ENCODE peak calls at places on chromosomes 13 and 19, in seven cellular contexts. W is adrenal gland, G is pancreas, Q is astrocyte of the cerebellum, E is neural crest cell, P is BJ, V is cardiac fibroblast. A is an unnamed sample.

GRCh38 chr13:71864094-71864980 is 2.7 kb downstream of the DACH1 start:
- DNase-seq in W (peak; percentile 57), G (peak; percentile 35), Q (no peak), E (peak; percentile 41), P (no peak), V (peak; percentile 14), A (no peak)

GRCh38 chr13:75123428-75123827 is 358.5 kb downstream of the TBC1D4 start:
- DNase-seq in W (no peak), G (no peak), Q (no peak), E (no peak), P (no peak), V (no peak), A (no peak)

GRCh38 chr13:94712812-94713555 is 639 bp upstream of the SOX21 start:
- DNase-seq in W (no peak), G (no peak), Q (peak; percentile 26), E (peak; percentile 52), P (peak; percentile 4), V (peak; percentile 52), A (no peak)

GRCh38 chr19:6730153-6730804 is 7.1 kb downstream of the GPR108 start:
- DNase-seq in W (peak; percentile 88), G (peak; percentile 67), Q (no peak), E (no peak), P (no peak), V (no peak), A (no peak)

GRCh38 chr19:3224346-3225325 is at the start of gene CELF5:
- DNase-seq in W (peak; percentile 43), G (peak; percentile 35), Q (no peak), E (peak; percentile 58), P (no peak), V (no peak), A (peak; percentile 53)

GRCh38 chr13:107562222-107562621 is 653.1 kb downstream of the LIG4 start:
- DNase-seq in W (no peak), G (no peak), Q (no peak), E (no peak), P (no peak), V (no peak), A (no peak)

GRCh38 chr19:19134687-19135158 is 3.6 kb downstream of the TMEM161A start:
- DNase-seq in W (peak; percentile 47), G (peak; percentile 20), Q (no peak), E (no peak), P (no peak), V (no peak), A (no peak)

GRCh38 chr19:42515241-42515832 is 12.9 kb downstream of the CEACAM1 start:
- DNase-seq in W (no peak), G (no peak), Q (no peak), E (no peak), P (no peak), V (no peak), A (no peak)

GRCh38 chr19:33175886-33176669 is 18.1 kb upstream of the LRP3 start:
- DNase-seq in W (no peak), G (peak; percentile 31), Q (no peak), E (no peak), P (no peak), V (no peak), A (peak; percentile 23)

GRCh38 chr13:24274452-24274971 is 34.9 kb upstream of the C1QTNF9 start:
- DNase-seq in W (peak; percentile 33), G (no peak), Q (no peak), E (no peak), P (no peak), V (peak; percentile 9), A (peak; percentile 70)

GRCh38 chr13:85508683-85509329 is 290.4 kb downstream of the SLITRK6 start:
- DNase-seq in W (no peak), G (no peak), Q (no peak), E (no peak), P (no peak), V (no peak), A (no peak)

GRCh38 chr13:26457212-26457611 is 100.3 kb upstream of the WASF3 start:
- DNase-seq in W (no peak), G (no peak), Q (no peak), E (no peak), P (no peak), V (peak; percentile 48), A (no peak)

GRCh38 chr13:110419391-110419791 is 112.3 kb downstream of the COL4A2 start:
- DNase-seq in W (no peak), G (no peak), Q (peak; percentile 76), E (no peak), P (no peak), V (peak; percentile 69), A (no peak)

GRCh38 chr13:42924290-42924803 is 67.7 kb downstream of the EPSTI1 start:
- DNase-seq in W (no peak), G (no peak), Q (no peak), E (no peak), P (no peak), V (no peak), A (no peak)

GRCh38 chr19:35164418-35164817 is 9.9 kb downstream of the FXYD5 start:
- DNase-seq in W (no peak), G (no peak), Q (no peak), E (no peak), P (no peak), V (no peak), A (no peak)

GRCh38 chr13:66553391-66553790 is 676.7 kb downstream of the PCDH9 start:
- DNase-seq in W (no peak), G (no peak), Q (no peak), E (no peak), P (no peak), V (peak; percentile 43), A (no peak)

GRCh38 chr13:30968734-30969335 is 36.4 kb downstream of the TEX26 start:
- DNase-seq in W (no peak), G (no peak), Q (peak; percentile 81), E (no peak), P (peak; percentile 23), V (peak; percentile 37), A (no peak)

GRCh38 chr19:34273121-34273845 is 18.9 kb downstream of the GARRE1 start:
- DNase-seq in W (no peak), G (no peak), Q (no peak), E (no peak), P (no peak), V (no peak), A (no peak)

GRCh38 chr13:46592410-46592809 is 39.4 kb downstream of the LRCH1 start:
- DNase-seq in W (no peak), G (no peak), Q (no peak), E (no peak), P (no peak), V (no peak), A (no peak)

GRCh38 chr19:47296036-47296435 is 13.6 kb upstream of the C5AR1 start:
- DNase-seq in W (peak; percentile 91), G (peak; percentile 77), Q (peak; percentile 67), E (peak; percentile 87), P (no peak), V (peak; percentile 89), A (peak; percentile 60)

GRCh38 chr13:91704398-91704797 is 306.0 kb downstream of the GPC5 start:
- DNase-seq in W (no peak), G (no peak), Q (no peak), E (no peak), P (no peak), V (no peak), A (no peak)

GRCh38 chr13:95276119-95276505 is 25.1 kb downstream of the ABCC4 start:
- DNase-seq in W (no peak), G (no peak), Q (no peak), E (no peak), P (no peak), V (no peak), A (no peak)

GRCh38 chr13:44523176-44524017 is 52.7 kb downstream of the TSC22D1 start:
- DNase-seq in W (no peak), G (no peak), Q (peak; percentile 39), E (no peak), P (peak; percentile 26), V (peak; percentile 84), A (no peak)

GRCh38 chr19:46376241-46377153 is 29.6 kb downstream of the PPP5C start:
- DNase-seq in W (peak; percentile 19), G (no peak), Q (no peak), E (no peak), P (no peak), V (no peak), A (no peak)

GRCh38 chr13:75544681-75545333 is 4.8 kb upstream of the UCHL3 start:
- DNase-seq in W (peak; percentile 41), G (no peak), Q (no peak), E (no peak), P (peak; percentile 52), V (peak; percentile 92), A (no peak)

GRCh38 chr13:89076622-89077021 is 1405.5 kb downstream of the SLITRK5 start:
- DNase-seq in W (no peak), G (no peak), Q (no peak), E (no peak), P (no peak), V (no peak), A (no peak)
- TF ChIP-seq CTCF in W (no peak), G (no peak), Q (no peak), E (no peak), P (no peak), V (no peak), A (no peak)

DNA sequence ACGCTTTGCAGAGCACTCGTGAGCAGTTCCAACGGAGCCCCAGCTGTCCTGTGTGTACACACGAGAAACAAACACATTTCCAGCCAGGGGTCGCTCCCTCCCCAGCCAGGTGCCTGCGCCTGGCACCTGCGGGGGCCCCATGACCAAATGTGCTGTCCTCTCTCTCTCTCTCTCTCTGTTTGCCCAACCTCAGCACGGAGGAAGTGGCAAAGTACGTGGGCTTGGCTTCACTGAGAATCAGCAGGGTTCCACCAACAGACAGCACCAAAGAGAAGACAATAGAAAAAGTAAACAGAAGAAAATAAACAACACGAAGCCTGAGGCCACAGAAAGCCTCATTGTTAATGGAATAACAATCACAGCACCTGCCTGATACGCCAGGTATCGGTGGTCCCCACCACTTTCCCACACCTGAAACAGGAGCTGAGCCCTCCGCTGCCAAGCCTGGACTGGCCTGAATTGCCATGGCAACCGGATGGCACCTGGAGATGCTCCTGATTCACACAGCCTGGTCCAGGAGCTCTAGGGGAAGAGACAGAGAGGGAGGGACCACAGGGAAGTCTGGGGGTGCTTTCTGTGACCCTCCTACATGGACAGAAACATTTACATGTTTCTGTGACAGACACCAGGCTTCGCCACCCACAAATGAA is 103.9 kb upstream of the CACNA1A start:
- DNase-seq in W (no peak), G (peak; percentile 16), Q (no peak), E (no peak), P (no peak), V (no peak), A (no peak)
- TF ChIP-seq CTCF in W (no peak), G (no peak), Q (no peak), E (no peak), P (no peak), V (no peak), A (no peak)

GRCh38 chr19:547836-548720 is 4.2 kb downstream of the GZMM start:
- DNase-seq in W (no peak), G (no peak), Q (no peak), E (no peak), P (no peak), V (no peak), A (no peak)
- TF ChIP-seq CTCF in W (no peak), G (no peak), Q (no peak), E (no peak), P (no peak), V (no peak), A (no peak)

GRCh38 chr19:39375929-39376328 is 15.0 kb downstream of the PAF1 start:
- DNase-seq in W (no peak), G (no peak), Q (no peak), E (no peak), P (no peak), V (no peak), A (no peak)
- TF ChIP-seq CTCF in W (no peak), G (no peak), Q (no peak), E (no peak), P (no peak), V (no peak), A (no peak)